ENCODE peak calls at places on chromosomes 11 and 22, in nine cellular contexts. One of them, this sample, is unnamed.

GRCh38 chr11:117931971-117932370 is 2.8 kb upstream of the TMPRSS13 start:
- DNase-seq in COR-L47: no peak
- DNase-seq in kidney glomerular epithelial cell: no peak
- DNase-seq in left cardiac atrium: no peak
- DNase-seq in HEK293T: no peak
- DNase-seq in activated CD4-positive, alpha-beta T cell treated with anti-CD3 and anti-CD28 coated beads for 4 hours: no peak
- DNase-seq in cardiac muscle cell: no peak
- DNase-seq in effector memory CD4-positive, alpha-beta T cell: no peak
- DNase-seq in GM04504: no peak
- DNase-seq in this sample: no peak

GRCh38 chr11:122189259-122189658 is 73.2 kb upstream of the BLID start:
- DNase-seq in kidney glomerular epithelial cell: peak
- DNase-seq in activated CD4-positive, alpha-beta T cell treated with anti-CD3 and anti-CD28 coated beads for 4 hours: no peak
- DNase-seq in GM04504: peak
- DNase-seq in left cardiac atrium: no peak
- DNase-seq in effector memory CD4-positive, alpha-beta T cell: no peak
- DNase-seq in HEK293T: no peak
- DNase-seq in cardiac muscle cell: peak
- DNase-seq in COR-L47: no peak
- DNase-seq in this sample: no peak

GRCh38 chr11:128964463-128964930 is 21.8 kb upstream of the TP53AIP1 start:
- DNase-seq in kidney glomerular epithelial cell: no peak
- DNase-seq in activated CD4-positive, alpha-beta T cell treated with anti-CD3 and anti-CD28 coated beads for 4 hours: no peak
- DNase-seq in left cardiac atrium: no peak
- DNase-seq in cardiac muscle cell: no peak
- DNase-seq in HEK293T: peak
- DNase-seq in effector memory CD4-positive, alpha-beta T cell: no peak
- DNase-seq in GM04504: no peak
- DNase-seq in COR-L47: no peak
- DNase-seq in this sample: no peak

GRCh38 chr11:64865286-64866172 is 12.9 kb downstream of the EHD1 start:
- DNase-seq in cardiac muscle cell: peak
- DNase-seq in effector memory CD4-positive, alpha-beta T cell: no peak
- DNase-seq in COR-L47: no peak
- DNase-seq in GM04504: peak
- DNase-seq in left cardiac atrium: no peak
- DNase-seq in HEK293T: no peak
- DNase-seq in activated CD4-positive, alpha-beta T cell treated with anti-CD3 and anti-CD28 coated beads for 4 hours: peak
- DNase-seq in kidney glomerular epithelial cell: no peak
- DNase-seq in this sample: no peak

GRCh38 chr22:24841261-24841660 is 35.2 kb downstream of the SGSM1 start:
- DNase-seq in GM04504: no peak
- DNase-seq in kidney glomerular epithelial cell: no peak
- DNase-seq in left cardiac atrium: no peak
- DNase-seq in effector memory CD4-positive, alpha-beta T cell: no peak
- DNase-seq in cardiac muscle cell: no peak
- DNase-seq in HEK293T: no peak
- DNase-seq in activated CD4-positive, alpha-beta T cell treated with anti-CD3 and anti-CD28 coated beads for 4 hours: no peak
- DNase-seq in COR-L47: no peak
- DNase-seq in this sample: no peak

GRCh38 chr11:134013518-134013917 is 55.4 kb upstream of the JAM3 start:
- DNase-seq in GM04504: no peak
- DNase-seq in activated CD4-positive, alpha-beta T cell treated with anti-CD3 and anti-CD28 coated beads for 4 hours: no peak
- DNase-seq in cardiac muscle cell: no peak
- DNase-seq in left cardiac atrium: no peak
- DNase-seq in HEK293T: no peak
- DNase-seq in COR-L47: no peak
- DNase-seq in effector memory CD4-positive, alpha-beta T cell: no peak
- DNase-seq in kidney glomerular epithelial cell: no peak
- DNase-seq in this sample: no peak

GRCh38 chr22:19983701-19984100 is 32.9 kb downstream of the ARVCF start:
- DNase-seq in activated CD4-positive, alpha-beta T cell treated with anti-CD3 and anti-CD28 coated beads for 4 hours: no peak
- DNase-seq in effector memory CD4-positive, alpha-beta T cell: no peak
- DNase-seq in GM04504: no peak
- DNase-seq in kidney glomerular epithelial cell: no peak
- DNase-seq in HEK293T: no peak
- DNase-seq in left cardiac atrium: no peak
- DNase-seq in cardiac muscle cell: no peak
- DNase-seq in COR-L47: no peak
- DNase-seq in this sample: no peak

GRCh38 chr22:43060213-43060612 is 29.0 kb downstream of the TTLL1 start:
- DNase-seq in activated CD4-positive, alpha-beta T cell treated with anti-CD3 and anti-CD28 coated beads for 4 hours: no peak
- DNase-seq in HEK293T: peak
- DNase-seq in kidney glomerular epithelial cell: no peak
- DNase-seq in left cardiac atrium: no peak
- DNase-seq in effector memory CD4-positive, alpha-beta T cell: no peak
- DNase-seq in cardiac muscle cell: peak
- DNase-seq in GM04504: no peak
- DNase-seq in COR-L47: peak
- DNase-seq in this sample: peak